ENCODE peak calls at places on chromosomes 1 and 21, in six cellular contexts. B is IMR-90, T is H1, O is mesendoderm, H is H9, Y is mesenchymal stem cell. Z is an unnamed sample.

GRCh38 chr1:5475572-5475971 is 516.7 kb downstream of the NPHP4 start:
- DNase-seq in T (no peak), B (no peak), O (no peak), H (no peak), Y (no peak), Z (no peak)

GRCh38 chr1:2554621-2555387 is 1.4 kb upstream of the TNFRSF14 start:
- DNase-seq in O (peak; percentile 19), T (no peak), Y (no peak), B (no peak), H (no peak), Z (no peak)

GRCh38 chr1:56473582-56474270 is 105.6 kb downstream of the PLPP3 start:
- DNase-seq in T (no peak), Y (no peak), H (no peak), O (no peak), B (peak; percentile 27), Z (no peak)

GRCh38 chr1:201457508-201457960 is 11.5 kb downstream of the PHLDA3 start:
- DNase-seq in B (no peak), H (no peak), O (no peak), T (no peak), Y (peak; percentile 54), Z (no peak)

GRCh38 chr1:28062806-28063205 is 25.6 kb downstream of the EYA3 start:
- DNase-seq in Y (peak; percentile 72), O (no peak), H (no peak), T (no peak), B (no peak), Z (no peak)

GRCh38 chr1:156268336-156268735 is 14.3 kb downstream of the SMG5 start:
- DNase-seq in H (no peak), O (no peak), B (peak; percentile 69), Y (peak; percentile 35), T (no peak), Z (no peak)

GRCh38 chr1:180988221-180988826 is 34.3 kb downstream of the STX6 start:
- DNase-seq in O (no peak), Y (no peak), H (no peak), B (no peak), T (no peak), Z (no peak)

GRCh38 chr1:9842073-9842711 is 18.4 kb upstream of the CLSTN1 start:
- DNase-seq in H (no peak), Y (no peak), O (no peak), B (peak; percentile 13), T (no peak), Z (no peak)

GRCh38 chr1:17866451-17867029 is 111.4 kb downstream of the ACTL8 start:
- DNase-seq in Y (peak; percentile 89), O (peak; percentile 19), H (no peak), B (peak; percentile 95), T (no peak), Z (no peak)

GRCh38 chr1:98172578-98172977 is 251.7 kb upstream of the DPYD start:
- DNase-seq in H (no peak), O (no peak), T (no peak), Y (no peak), B (peak; percentile 7), Z (no peak)

GRCh38 chr1:212260557-212261342 is 24.5 kb upstream of the PPP2R5A start:
- DNase-seq in Y (no peak), H (no peak), B (peak; percentile 35), O (peak; percentile 47), T (no peak), Z (no peak)

GRCh38 chr1:207431508-207431907 is 22.6 kb upstream of the CR2 start:
- DNase-seq in Y (no peak), B (no peak), T (no peak), O (no peak), H (no peak), Z (no peak)

GRCh38 chr21:28633803-28634572 is 358.7 kb downstream of the LTN1 start:
- DNase-seq in H (no peak), T (no peak), B (peak; percentile 95), Y (peak; percentile 46), O (no peak), Z (no peak)

GRCh38 chr21:32813265-32813903 is 41.8 kb upstream of the PAXBP1 start:
- DNase-seq in H (peak; percentile 46), B (no peak), T (no peak), Y (no peak), O (peak; percentile 64), Z (peak; percentile 18)

GRCh38 chr1:68230901-68231626 is 1.3 kb downstream of the WLS start:
- DNase-seq in T (no peak), Y (peak; percentile 45), B (no peak), H (no peak), O (no peak), Z (no peak)

GRCh38 chr1:44557756-44558155 is 116.5 kb downstream of the TMEM53 start:
- DNase-seq in O (peak; percentile 62), B (no peak), Y (peak; percentile 12), H (no peak), T (no peak), Z (no peak)

GRCh38 chr1:205441318-205441633 is 14.6 kb downstream of the BLACAT1 start:
- DNase-seq in T (no peak), B (no peak), O (no peak), Y (no peak), H (no peak), Z (no peak)

GRCh38 chr1:51070011-51070410 is 32.0 kb upstream of the C1orf185 start:
- DNase-seq in H (no peak), Y (no peak), B (no peak), O (no peak), T (no peak), Z (no peak)

GRCh38 chr1:152185544-152186391 is 26.7 kb upstream of the RPTN start:
- DNase-seq in B (peak; percentile 64), H (peak; percentile 58), O (peak; percentile 72), Y (peak; percentile 56), T (peak; percentile 42), Z (peak; percentile 8)

GRCh38 chr1:46489638-46490602 is at the start of gene DMBX1:
- DNase-seq in T (peak; percentile 87), O (peak; percentile 72), H (peak; percentile 86), Y (peak; percentile 8), B (no peak), Z (no peak)

GRCh38 chr1:27179373-27179772 is 24.4 kb upstream of the SLC9A1 start:
- DNase-seq in T (no peak), Y (peak; percentile 40), B (no peak), H (no peak), O (no peak), Z (no peak)

GRCh38 chr1:92446546-92446945 is 40.2 kb downstream of the GFI1 start:
- DNase-seq in H (no peak), B (peak; percentile 84), O (peak; percentile 92), T (no peak), Y (peak; percentile 67), Z (no peak)

GRCh38 chr1:19678931-19679453 is 14.3 kb downstream of the HTR6 start:
- DNase-seq in O (no peak), Y (no peak), B (no peak), T (no peak), H (no peak), Z (no peak)

GRCh38 chr1:34828611-34829010 is 30.9 kb downstream of the SMIM12 start:
- DNase-seq in T (peak; percentile 33), B (no peak), Y (no peak), O (no peak), H (no peak), Z (no peak)

GRCh38 chr1:37020653-37021277 is 13.6 kb downstream of the GRIK3 start:
- DNase-seq in B (no peak), Y (no peak), T (peak; percentile 89), O (peak; percentile 73), H (peak; percentile 80), Z (peak; percentile 74)

GRCh38 chr1:19349999-19350398 is 37.9 kb downstream of the SLC66A1 start:
- DNase-seq in B (no peak), H (no peak), O (no peak), T (no peak), Y (no peak), Z (no peak)

GRCh38 chr1:55604194-55604593 is 389.0 kb upstream of the USP24 start:
- DNase-seq in Y (no peak), T (no peak), H (no peak), B (no peak), O (no peak), Z (no peak)

DNA sequence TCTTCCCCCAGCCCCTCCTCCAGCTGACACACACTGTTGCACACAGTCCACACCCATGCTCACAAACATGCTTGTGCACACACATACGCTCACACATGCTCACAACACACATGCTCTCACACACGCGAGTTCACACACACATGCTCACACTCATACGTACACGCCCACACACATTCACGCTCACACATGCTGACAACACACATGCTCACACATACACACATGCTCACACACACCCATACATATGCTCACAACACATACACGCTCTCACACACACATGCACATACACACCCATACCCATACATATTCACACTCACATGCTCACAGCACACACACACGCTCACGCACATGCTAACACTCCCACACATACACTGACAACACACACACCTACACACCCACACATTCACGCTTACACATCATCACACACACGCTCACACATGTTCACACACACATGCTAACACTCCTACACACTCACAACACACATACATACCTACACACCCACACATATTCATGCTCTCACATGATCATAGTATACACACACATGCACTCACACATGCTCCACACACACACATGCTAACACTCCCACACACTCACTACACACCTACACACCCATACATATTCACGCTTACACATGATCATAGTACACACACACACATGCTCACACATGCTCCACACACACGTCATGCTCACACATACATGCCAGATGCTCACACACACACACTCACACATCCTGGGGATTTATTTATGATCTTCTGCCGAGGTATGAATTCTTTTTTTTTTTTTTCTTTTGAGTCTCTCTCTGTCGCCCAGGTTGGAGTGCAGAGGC is 10.7 kb downstream of the DRAXIN start:
- DNase-seq in T (no peak), H (no peak), B (no peak), O (no peak), Y (no peak), Z (no peak)
- H3K23ac ChIP-seq in T (no peak overlapping the region), H (no peak overlapping the region), B (peak overlapping the region; percentile 38), O (peak overlapping the region; percentile 20), Y (no peak overlapping the region), Z (peak overlapping the region; percentile 66)

DNA sequence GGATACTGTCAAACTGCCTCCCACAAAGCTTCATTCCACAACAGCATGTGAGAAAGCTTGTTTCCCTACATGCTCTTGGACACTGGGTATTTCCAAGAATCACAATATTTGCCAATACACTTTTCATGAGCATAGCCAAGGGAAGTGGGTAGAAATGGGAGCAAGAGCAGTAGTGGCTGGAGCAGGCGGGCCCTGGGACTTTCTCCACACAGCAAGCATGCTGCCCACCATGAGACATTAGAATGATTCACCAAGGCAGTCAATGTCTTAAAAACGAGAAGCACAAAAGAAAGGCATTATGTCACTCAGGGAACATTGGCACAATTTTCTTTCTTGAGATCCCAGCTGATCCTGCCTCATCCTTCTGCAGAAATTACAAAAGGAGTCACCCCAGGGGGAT is 371.6 kb upstream of the RUNX1 start:
- DNase-seq in T (no peak), O (no peak), Y (no peak), B (no peak), H (no peak), Z (no peak)
- H3K23ac ChIP-seq in T (no peak overlapping the region), O (no peak overlapping the region), Y (no peak overlapping the region), B (no peak overlapping the region), H (no peak overlapping the region), Z (no peak overlapping the region)

DNA sequence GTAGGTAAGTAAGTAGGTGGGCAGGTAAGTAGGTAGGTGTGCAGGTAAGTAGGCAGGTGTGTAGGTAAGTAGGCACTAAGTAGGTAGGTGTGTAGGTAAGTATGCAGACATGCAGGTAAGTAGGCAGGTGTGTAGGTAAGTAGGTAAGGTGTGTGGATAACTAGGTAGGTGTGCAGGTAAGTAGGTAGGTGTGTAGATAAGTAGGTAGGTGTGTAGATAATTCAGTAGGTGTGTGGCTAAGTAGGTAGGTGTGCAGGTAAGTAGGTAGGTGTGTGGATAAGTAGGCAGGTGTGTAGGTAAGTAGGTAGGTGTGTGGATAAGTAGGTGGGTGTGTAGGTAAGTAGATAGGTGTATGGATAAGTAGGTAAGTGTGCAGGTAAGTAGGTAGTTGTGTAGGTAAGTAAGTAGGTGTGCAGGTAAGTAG is 53.9 kb upstream of the COG2 start:
- DNase-seq in O (no peak), H (no peak), Y (no peak), T (no peak), B (no peak), Z (no peak)
- H3K23ac ChIP-seq in O (no peak overlapping the region), H (peak overlapping the region; percentile 1), Y (no peak overlapping the region), T (no peak overlapping the region), B (no peak overlapping the region), Z (no peak overlapping the region)

GRCh38 chr21:43787180-43787533 is 2.2 kb upstream of the RRP1 start:
- DNase-seq in B (no peak), T (no peak), Y (no peak), H (no peak), O (no peak), Z (no peak)
- H3K23ac ChIP-seq in B (no peak overlapping the region), T (no peak overlapping the region), Y (no peak overlapping the region), H (no peak overlapping the region), O (no peak overlapping the region), Z (peak overlapping the region; percentile 82)

Z was measured in neuronal stem cell.